ENCODE peak calls at places on chromosomes 4 and X, in eight cellular contexts. One of them, this sample, is unnamed.

GRCh38 chrX:68732906-68733493 is 85.5 kb downstream of the STARD8 start:
- DNase-seq in K562: peak
- DNase-seq in left ventricle myocardium inferior: peak
- DNase-seq in dorsolateral prefrontal cortex: no peak
- DNase-seq in colonic mucosa: peak
- DNase-seq in CD8-positive, alpha-beta T cell: peak
- DNase-seq in breast epithelium: no peak
- DNase-seq in heart left ventricle: peak
- DNase-seq in this sample: no peak

GRCh38 chr4:153228512-153229145 is 24.4 kb downstream of the TRIM2 start:
- DNase-seq in K562: no peak
- DNase-seq in left ventricle myocardium inferior: no peak
- DNase-seq in dorsolateral prefrontal cortex: no peak
- DNase-seq in colonic mucosa: no peak
- DNase-seq in CD8-positive, alpha-beta T cell: no peak
- DNase-seq in breast epithelium: no peak
- DNase-seq in heart left ventricle: no peak
- DNase-seq in this sample: no peak

GRCh38 chrX:27918799-27919198 is 62.5 kb downstream of the DCAF8L1 start:
- DNase-seq in K562: no peak
- DNase-seq in left ventricle myocardium inferior: no peak
- DNase-seq in dorsolateral prefrontal cortex: no peak
- DNase-seq in colonic mucosa: peak
- DNase-seq in CD8-positive, alpha-beta T cell: no peak
- DNase-seq in breast epithelium: no peak
- DNase-seq in heart left ventricle: no peak
- DNase-seq in this sample: no peak

GRCh38 chr4:52996261-52997131 is 134.4 kb downstream of the RASL11B start:
- DNase-seq in K562: no peak
- DNase-seq in left ventricle myocardium inferior: peak
- DNase-seq in dorsolateral prefrontal cortex: no peak
- DNase-seq in colonic mucosa: no peak
- DNase-seq in CD8-positive, alpha-beta T cell: no peak
- DNase-seq in breast epithelium: no peak
- DNase-seq in heart left ventricle: peak
- DNase-seq in this sample: no peak

GRCh38 chrX:133587818-133588217 is 172.5 kb upstream of the GPC4 start:
- DNase-seq in K562: no peak
- DNase-seq in left ventricle myocardium inferior: no peak
- DNase-seq in dorsolateral prefrontal cortex: no peak
- DNase-seq in colonic mucosa: no peak
- DNase-seq in CD8-positive, alpha-beta T cell: no peak
- DNase-seq in breast epithelium: no peak
- DNase-seq in heart left ventricle: no peak
- DNase-seq in this sample: no peak

GRCh38 chr4:88097781-88098180 is 60.7 kb downstream of the ABCG2 start:
- DNase-seq in K562: no peak
- DNase-seq in left ventricle myocardium inferior: no peak
- DNase-seq in dorsolateral prefrontal cortex: no peak
- DNase-seq in colonic mucosa: no peak
- DNase-seq in CD8-positive, alpha-beta T cell: no peak
- DNase-seq in breast epithelium: no peak
- DNase-seq in heart left ventricle: no peak
- DNase-seq in this sample: no peak

GRCh38 chrX:102345916-102346315 is 93.9 kb downstream of the NXF2B start:
- DNase-seq in K562: peak
- DNase-seq in left ventricle myocardium inferior: peak
- DNase-seq in dorsolateral prefrontal cortex: peak
- DNase-seq in colonic mucosa: peak
- DNase-seq in CD8-positive, alpha-beta T cell: peak
- DNase-seq in breast epithelium: peak
- DNase-seq in heart left ventricle: peak
- DNase-seq in this sample: no peak

GRCh38 chr4:112664611-112665010 is 27.7 kb downstream of the LARP7 start:
- DNase-seq in K562: no peak
- DNase-seq in left ventricle myocardium inferior: no peak
- DNase-seq in dorsolateral prefrontal cortex: no peak
- DNase-seq in colonic mucosa: no peak
- DNase-seq in CD8-positive, alpha-beta T cell: no peak
- DNase-seq in breast epithelium: no peak
- DNase-seq in heart left ventricle: no peak
- DNase-seq in this sample: no peak

GRCh38 chr4:154119317-154119716 is 330.4 kb upstream of the SFRP2 start:
- DNase-seq in K562: no peak
- DNase-seq in left ventricle myocardium inferior: no peak
- DNase-seq in dorsolateral prefrontal cortex: no peak
- DNase-seq in colonic mucosa: no peak
- DNase-seq in CD8-positive, alpha-beta T cell: no peak
- DNase-seq in breast epithelium: no peak
- DNase-seq in heart left ventricle: no peak
- DNase-seq in this sample: no peak

GRCh38 chr4:55866973-55867574 is 13.6 kb downstream of the EXOC1 start:
- DNase-seq in K562: peak
- DNase-seq in left ventricle myocardium inferior: no peak
- DNase-seq in dorsolateral prefrontal cortex: no peak
- DNase-seq in colonic mucosa: no peak
- DNase-seq in CD8-positive, alpha-beta T cell: peak
- DNase-seq in breast epithelium: no peak
- DNase-seq in heart left ventricle: no peak
- DNase-seq in this sample: no peak

DNA sequence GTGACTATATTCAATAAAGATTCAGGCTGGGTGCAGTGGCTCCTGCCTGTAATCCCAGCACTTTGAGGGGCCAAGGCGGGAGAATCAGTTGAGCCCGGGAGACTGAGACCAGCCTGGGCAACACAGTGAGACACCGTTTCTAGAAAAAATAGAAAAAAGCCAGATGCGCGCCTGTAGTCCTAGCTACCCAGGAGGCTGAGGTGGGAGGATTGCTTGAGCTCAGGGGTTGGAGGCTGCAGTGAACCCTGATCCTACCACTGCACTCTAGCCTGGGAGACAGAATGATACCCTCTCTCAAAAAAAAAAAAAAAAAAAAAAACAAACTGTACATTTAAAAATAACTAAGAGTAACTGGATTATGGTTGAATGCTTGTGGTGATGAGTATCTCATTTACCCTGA is 1.1 kb downstream of the NUDT6 start:
- DNase-seq in K562: no peak
- DNase-seq in left ventricle myocardium inferior: no peak
- DNase-seq in dorsolateral prefrontal cortex: no peak
- DNase-seq in colonic mucosa: no peak
- DNase-seq in CD8-positive, alpha-beta T cell: no peak
- DNase-seq in breast epithelium: no peak
- DNase-seq in heart left ventricle: no peak
- DNase-seq in this sample: no peak
- H3K4me3 ChIP-seq in K562: peak
- H3K4me3 ChIP-seq in left ventricle myocardium inferior: peak
- H3K4me3 ChIP-seq in dorsolateral prefrontal cortex: peak
- H3K4me3 ChIP-seq in colonic mucosa: peak
- H3K4me3 ChIP-seq in CD8-positive, alpha-beta T cell: no peak
- H3K4me3 ChIP-seq in breast epithelium: peak
- H3K4me3 ChIP-seq in heart left ventricle: peak
- H3K4me3 ChIP-seq in this sample: peak

GRCh38 chrX:51487960-51488267 is 8.5 kb downstream of the NUDT11 start:
- DNase-seq in K562: no peak
- DNase-seq in left ventricle myocardium inferior: no peak
- DNase-seq in dorsolateral prefrontal cortex: no peak
- DNase-seq in colonic mucosa: no peak
- DNase-seq in CD8-positive, alpha-beta T cell: no peak
- DNase-seq in breast epithelium: no peak
- DNase-seq in heart left ventricle: no peak
- DNase-seq in this sample: no peak

DNA sequence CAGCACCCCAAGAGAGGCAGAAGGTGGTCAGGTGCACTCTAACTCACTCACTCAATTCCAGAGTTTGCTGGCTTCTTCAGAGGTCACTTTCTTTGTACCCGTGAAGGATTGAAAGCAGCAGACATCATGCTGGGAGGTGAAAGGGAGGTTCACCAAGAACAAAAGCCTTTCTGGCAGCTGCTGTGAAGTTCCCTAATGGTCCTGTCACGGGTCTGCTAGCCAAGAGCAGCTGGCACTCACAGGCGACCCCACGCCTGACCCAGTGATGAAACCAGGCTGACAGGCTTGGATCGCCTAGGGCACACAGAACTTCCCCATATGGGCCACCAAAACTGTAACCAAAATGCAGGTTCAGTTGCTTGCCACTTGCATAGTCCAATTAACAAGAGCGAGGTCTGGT is 11.8 kb downstream of the NUDT11 start:
- DNase-seq in K562: no peak
- DNase-seq in left ventricle myocardium inferior: no peak
- DNase-seq in dorsolateral prefrontal cortex: no peak
- DNase-seq in colonic mucosa: no peak
- DNase-seq in CD8-positive, alpha-beta T cell: no peak
- DNase-seq in breast epithelium: no peak
- DNase-seq in heart left ventricle: no peak
- DNase-seq in this sample: no peak
- H3K27ac ChIP-seq in K562: no peak
- H3K27ac ChIP-seq in left ventricle myocardium inferior: no peak
- H3K27ac ChIP-seq in dorsolateral prefrontal cortex: no peak
- H3K27ac ChIP-seq in colonic mucosa: no peak
- H3K27ac ChIP-seq in CD8-positive, alpha-beta T cell: no peak
- H3K27ac ChIP-seq in breast epithelium: no peak
- H3K27ac ChIP-seq in heart left ventricle: no peak
- H3K27ac ChIP-seq in this sample: no peak

GRCh38 chr4:6109842-6110560 is 90.3 kb downstream of the JAKMIP1 start:
- DNase-seq in K562: no peak
- DNase-seq in left ventricle myocardium inferior: no peak
- DNase-seq in dorsolateral prefrontal cortex: no peak
- DNase-seq in colonic mucosa: no peak
- DNase-seq in CD8-positive, alpha-beta T cell: no peak
- DNase-seq in breast epithelium: no peak
- DNase-seq in heart left ventricle: no peak
- DNase-seq in this sample: no peak
- TF ChIP-seq CTCF in K562: no peak
- TF ChIP-seq CTCF in left ventricle myocardium inferior: no peak
- TF ChIP-seq CTCF in dorsolateral prefrontal cortex: peak
- TF ChIP-seq CTCF in colonic mucosa: peak
- TF ChIP-seq CTCF in CD8-positive, alpha-beta T cell: no peak
- TF ChIP-seq CTCF in breast epithelium: peak
- TF ChIP-seq CTCF in heart left ventricle: no peak
- TF ChIP-seq CTCF in this sample: peak

DNA sequence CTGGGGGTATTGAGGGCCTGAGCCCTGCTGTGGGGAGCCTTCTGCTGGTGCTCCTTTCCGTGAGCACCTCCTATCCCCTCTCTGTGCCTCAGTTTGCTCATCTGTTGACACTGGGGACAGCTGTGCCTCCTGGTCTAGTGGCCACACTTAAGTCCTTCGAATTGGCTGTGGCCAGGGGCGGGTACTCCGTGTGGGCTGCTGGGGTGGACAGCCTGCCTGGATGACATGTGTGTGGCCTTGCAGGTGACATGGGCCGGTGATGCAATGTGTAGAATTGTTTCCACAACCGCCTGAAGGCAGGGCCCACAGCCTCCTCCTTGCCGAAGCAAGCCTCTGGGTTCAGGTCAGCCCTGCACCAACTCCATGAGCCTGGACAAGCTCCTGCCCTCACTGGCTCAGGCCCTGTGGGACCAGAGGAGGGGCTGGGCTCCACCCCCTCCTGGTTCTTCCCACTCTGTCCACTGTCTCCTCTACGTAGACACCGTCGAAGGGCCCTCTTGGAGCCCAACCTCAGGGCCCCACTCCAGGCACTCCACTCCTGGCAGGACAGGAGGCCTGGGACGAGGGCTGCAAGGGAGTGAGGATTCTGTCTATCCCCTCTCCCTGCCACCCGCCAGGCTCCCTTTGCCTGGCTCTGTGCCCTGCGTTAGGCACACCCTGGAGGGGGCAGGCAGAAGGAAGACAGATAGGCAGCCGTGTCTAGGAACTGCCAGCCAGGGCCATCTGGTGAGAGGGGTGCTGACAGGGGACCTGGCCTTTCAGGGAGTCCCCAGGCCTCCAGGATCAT is 1.2 kb downstream of the SH3BP2 start:
- DNase-seq in K562: no peak
- DNase-seq in left ventricle myocardium inferior: peak
- DNase-seq in dorsolateral prefrontal cortex: no peak
- DNase-seq in colonic mucosa: peak
- DNase-seq in CD8-positive, alpha-beta T cell: peak
- DNase-seq in breast epithelium: peak
- DNase-seq in heart left ventricle: peak
- DNase-seq in this sample: no peak
- H3K4me3 ChIP-seq in K562: peak
- H3K4me3 ChIP-seq in left ventricle myocardium inferior: peak
- H3K4me3 ChIP-seq in dorsolateral prefrontal cortex: peak
- H3K4me3 ChIP-seq in colonic mucosa: peak
- H3K4me3 ChIP-seq in CD8-positive, alpha-beta T cell: peak
- H3K4me3 ChIP-seq in breast epithelium: peak
- H3K4me3 ChIP-seq in heart left ventricle: peak
- H3K4me3 ChIP-seq in this sample: peak